ENCODE peak calls at places on chromosomes 13 and 19, in four cellular contexts. R is cardiac fibroblast; E is GM06990; A is stimulated activated CD4-positive, alpha-beta T cell treated with anti-CD3 and anti-CD28 coated beads, Interleukin-15, amount 100 ng/mL, for 24 hours. L is an unnamed sample.

GRCh38 chr13:95564091-95564490 is 11.6 kb downstream of the CLDN10 start:
- DNase-seq in R (peak), E (no peak), A (no peak), L (no peak)

GRCh38 chr19:35088514-35088913 is 27.1 kb upstream of the FXYD3 start:
- DNase-seq in R (peak), E (no peak), A (no peak), L (no peak)

GRCh38 chr13:53545340-53545941 is 516.8 kb downstream of the OLFM4 start:
- DNase-seq in R (no peak), E (no peak), A (no peak), L (no peak)

GRCh38 chr19:49058592-49058991 is 1.0 kb upstream of the CGB7 start:
- DNase-seq in R (peak), E (no peak), A (peak), L (no peak)

GRCh38 chr19:45075215-45076028 is 856 bp downstream of the ZNF296 start:
- DNase-seq in R (peak), E (peak), A (peak), L (peak)

GRCh38 chr13:94073006-94073744 is 406.3 kb downstream of the DCT start:
- DNase-seq in R (peak), E (no peak), A (no peak), L (no peak)

GRCh38 chr19:54190942-54191670 is at the start of gene TSEN34:
- DNase-seq in R (peak), E (peak), A (peak), L (peak)

GRCh38 chr13:73938375-73939070 is 195.7 kb downstream of the KLF12 start:
- DNase-seq in R (peak), E (no peak), A (no peak), L (no peak)

GRCh38 chr19:51096473-51097165 is 11.6 kb downstream of the CTU1 start:
- DNase-seq in R (no peak), E (no peak), A (no peak), L (peak)

GRCh38 chr19:3818479-3818878 is 32.3 kb upstream of the MATK start:
- DNase-seq in R (no peak), E (no peak), A (peak), L (peak)

GRCh38 chr13:96900992-96901391 is 93.3 kb downstream of the OXGR1 start:
- DNase-seq in R (no peak), E (no peak), A (no peak), L (no peak)

GRCh38 chr19:16013851-16014840 is 62.1 kb upstream of the TPM4 start:
- DNase-seq in R (no peak), E (no peak), A (no peak), L (no peak)

GRCh38 chr13:98370806-98371553 is 193.9 kb upstream of the RNF113B start:
- DNase-seq in R (peak), E (no peak), A (no peak), L (no peak)

GRCh38 chr19:35195822-35196221 is 32.7 kb downstream of the FAM187B start:
- DNase-seq in R (no peak), E (no peak), A (no peak), L (no peak)

GRCh38 chr19:4604912-4605311 is 34.4 kb upstream of the TNFAIP8L1 start:
- DNase-seq in R (no peak), E (no peak), A (no peak), L (no peak)

GRCh38 chr13:100825551-100825950 is 151.0 kb upstream of the TMTC4 start:
- DNase-seq in R (no peak), E (no peak), A (no peak), L (no peak)